ENCODE peak calls at places on chromosomes 6 and 20, in five cellular contexts. U, W, V, Z and F are unnamed samples.

GRCh38 chr6:167497387-167498056 is 172.6 kb downstream of the TTLL2 start:
- DNase-seq in Z (no peak), V (no peak), W (no peak), U (no peak), F (no peak)

GRCh38 chr6:90457867-90458259 is 129.0 kb downstream of the MAP3K7 start:
- DNase-seq in U (no peak), W (no peak), V (no peak), Z (no peak), F (no peak)

GRCh38 chr20:50819344-50819743 is 24.5 kb downstream of the BCAS4 start:
- DNase-seq in W (no peak), U (no peak), V (no peak), Z (no peak), F (no peak)

GRCh38 chr6:63352587-63353281 is 33.0 kb upstream of the LGSN start:
- DNase-seq in U (no peak), W (no peak), V (no peak), Z (peak), F (peak)

GRCh38 chr6:43451348-43451747 is 4.0 kb downstream of the DLK2 start:
- DNase-seq in W (no peak), V (no peak), Z (no peak), U (no peak), F (no peak)

GRCh38 chr6:96505363-96505762 is 16.2 kb upstream of the UFL1 start:
- DNase-seq in Z (no peak), U (no peak), W (no peak), V (no peak), F (no peak)

GRCh38 chr6:42978487-42978792 is 541 bp downstream of the PEX6 start:
- DNase-seq in U (peak), W (no peak), V (peak), Z (peak), F (peak)

GRCh38 chr6:151069641-151070040 is 170.1 kb upstream of the AKAP12 start:
- DNase-seq in Z (no peak), U (no peak), W (no peak), V (no peak), F (no peak)

GRCh38 chr6:108203189-108204119 is 37.6 kb downstream of the NR2E1 start:
- DNase-seq in W (no peak), U (no peak), V (no peak), Z (no peak), F (peak)

GRCh38 chr6:89287351-89288028 is 27.6 kb downstream of the GABRR2 start:
- DNase-seq in U (no peak), V (no peak), W (no peak), Z (no peak), F (no peak)

GRCh38 chr20:35326021-35326731 is 34.0 kb upstream of the FAM83C start:
- DNase-seq in Z (no peak), U (no peak), V (no peak), W (no peak), F (no peak)

GRCh38 chr6:96626749-96627353 is 63.9 kb downstream of the FHL5 start:
- DNase-seq in V (no peak), W (no peak), U (no peak), Z (peak), F (peak)

GRCh38 chr20:5654557-5654956 is 95.6 kb upstream of the SHLD1 start:
- DNase-seq in W (no peak), U (no peak), Z (peak), V (no peak), F (no peak)

GRCh38 chr20:37902504-37903313 is at the start of gene VSTM2L:
- DNase-seq in U (no peak), Z (peak), V (peak), W (no peak), F (peak)

GRCh38 chr6:108541843-108542795 is 18.6 kb upstream of the FOXO3 start:
- DNase-seq in U (peak), W (no peak), Z (peak), V (peak), F (peak)

GRCh38 chr20:31704225-31705119 is 18.2 kb downstream of the BCL2L1 start:
- DNase-seq in Z (peak), U (peak), V (no peak), W (no peak), F (no peak)

GRCh38 chr20:5658897-5659296 is 91.3 kb upstream of the SHLD1 start:
- DNase-seq in Z (peak), U (peak), W (peak), V (no peak), F (peak)

GRCh38 chr6:98945311-98946005 is 2.3 kb downstream of the FBXL4 start:
- DNase-seq in U (no peak), W (no peak), V (no peak), Z (no peak), F (peak)

GRCh38 chr20:36744764-36745191 is 1.1 kb downstream of the NDRG3 start:
- DNase-seq in W (no peak), V (peak), Z (peak), U (no peak), F (no peak)

GRCh38 chr20:37994512-37994911 is 38.7 kb downstream of the TTI1 start:
- DNase-seq in V (no peak), W (no peak), Z (peak), U (peak), F (no peak)

GRCh38 chr6:90997076-90997475 is 410.2 kb upstream of the MAP3K7 start:
- DNase-seq in Z (no peak), V (no peak), W (no peak), U (no peak), F (no peak)

GRCh38 chr20:4932061-4932460 is 69.2 kb downstream of the SLC23A2 start:
- DNase-seq in Z (no peak), W (no peak), U (no peak), V (no peak), F (no peak)

GRCh38 chr6:31096656-31097055 is 15.7 kb downstream of the C6orf15 start:
- DNase-seq in W (no peak), V (no peak), Z (no peak), U (no peak), F (no peak)

GRCh38 chr6:36957773-36958271 is 3.3 kb downstream of the PI16 start:
- DNase-seq in U (no peak), V (no peak), Z (no peak), W (no peak), F (no peak)

GRCh38 chr6:163402616-163403015 is 11.9 kb upstream of the QKI start:
- DNase-seq in U (no peak), Z (no peak), V (no peak), W (no peak), F (no peak)

GRCh38 chr6:87436435-87436834 is 28.7 kb downstream of the CFAP206 start:
- DNase-seq in Z (peak), W (no peak), U (no peak), V (no peak), F (peak)

GRCh38 chr6:72966628-72967280 is 258.5 kb downstream of the KHDC1L start:
- DNase-seq in U (no peak), Z (peak), W (no peak), V (no peak), F (no peak)

GRCh38 chr6:47352169-47352568 is 42.5 kb upstream of the TNFRSF21 start:
- DNase-seq in Z (no peak), V (no peak), W (no peak), U (no peak), F (no peak)
- TF ChIP-seq CTCF in Z (no peak), V (no peak), W (no peak), U (no peak), F (no peak)

DNA sequence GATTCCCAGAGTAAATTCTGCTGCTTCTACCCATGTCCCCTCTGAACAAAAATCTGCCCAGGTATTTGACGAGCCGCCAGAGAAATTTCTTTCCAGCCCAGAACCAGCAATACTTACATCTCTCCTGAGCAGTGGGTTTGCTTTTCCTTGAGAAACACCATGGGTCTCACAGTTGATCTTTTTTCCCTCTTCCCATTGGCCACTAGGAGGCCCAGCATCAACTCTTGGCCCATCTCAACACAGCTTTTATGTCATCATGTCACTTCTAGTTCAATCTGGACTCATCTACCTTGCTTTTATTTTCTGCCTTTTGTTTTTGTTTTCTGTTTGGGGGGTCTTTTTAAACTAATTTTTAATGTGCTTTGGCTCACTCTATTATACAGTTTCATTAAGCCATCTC is 18.8 kb downstream of the MAFB start:
- DNase-seq in V (no peak), U (no peak), W (no peak), Z (no peak), F (no peak)
- TF ChIP-seq CTCF in V (no peak), U (no peak), W (no peak), Z (no peak), F (no peak)

GRCh38 chr6:39088331-39088730 is 26.7 kb downstream of the SAYSD1 start:
- DNase-seq in Z (no peak), W (no peak), U (no peak), V (no peak), F (no peak)
- TF ChIP-seq CTCF in Z (no peak), W (no peak), U (peak), V (peak), F (no peak)

GRCh38 chr6:71852951-71853350 is 33.4 kb upstream of the RIMS1 start:
- DNase-seq in V (no peak), U (peak), Z (no peak), W (no peak), F (no peak)

GRCh38 chr6:71851214-71851613 is 35.1 kb upstream of the RIMS1 start:
- DNase-seq in Z (no peak), W (no peak), U (no peak), V (no peak), F (no peak)

DNA sequence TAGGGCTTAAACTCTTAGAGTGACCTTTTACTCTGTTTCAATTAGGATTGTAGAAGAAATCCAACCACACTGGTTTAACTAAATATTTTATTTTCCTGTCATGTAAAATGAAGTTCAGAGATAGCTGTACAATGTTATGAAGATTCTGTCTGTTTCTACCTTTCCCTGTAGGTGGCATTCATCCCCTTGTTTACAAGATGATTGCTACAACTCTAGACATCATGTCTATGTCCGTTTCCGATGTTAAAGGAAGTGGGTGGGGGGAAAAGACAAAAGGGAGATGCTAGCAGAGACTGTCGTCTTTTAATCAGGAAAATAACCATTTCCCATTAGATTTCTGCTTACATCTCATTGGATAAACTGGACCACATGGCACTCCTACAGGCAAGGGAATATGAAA is 30.9 kb upstream of the RIMS1 start:
- DNase-seq in V (no peak), W (no peak), U (no peak), Z (no peak), F (no peak)
- TF ChIP-seq CTCF in V (no peak), W (no peak), U (no peak), Z (no peak), F (no peak)

DNA sequence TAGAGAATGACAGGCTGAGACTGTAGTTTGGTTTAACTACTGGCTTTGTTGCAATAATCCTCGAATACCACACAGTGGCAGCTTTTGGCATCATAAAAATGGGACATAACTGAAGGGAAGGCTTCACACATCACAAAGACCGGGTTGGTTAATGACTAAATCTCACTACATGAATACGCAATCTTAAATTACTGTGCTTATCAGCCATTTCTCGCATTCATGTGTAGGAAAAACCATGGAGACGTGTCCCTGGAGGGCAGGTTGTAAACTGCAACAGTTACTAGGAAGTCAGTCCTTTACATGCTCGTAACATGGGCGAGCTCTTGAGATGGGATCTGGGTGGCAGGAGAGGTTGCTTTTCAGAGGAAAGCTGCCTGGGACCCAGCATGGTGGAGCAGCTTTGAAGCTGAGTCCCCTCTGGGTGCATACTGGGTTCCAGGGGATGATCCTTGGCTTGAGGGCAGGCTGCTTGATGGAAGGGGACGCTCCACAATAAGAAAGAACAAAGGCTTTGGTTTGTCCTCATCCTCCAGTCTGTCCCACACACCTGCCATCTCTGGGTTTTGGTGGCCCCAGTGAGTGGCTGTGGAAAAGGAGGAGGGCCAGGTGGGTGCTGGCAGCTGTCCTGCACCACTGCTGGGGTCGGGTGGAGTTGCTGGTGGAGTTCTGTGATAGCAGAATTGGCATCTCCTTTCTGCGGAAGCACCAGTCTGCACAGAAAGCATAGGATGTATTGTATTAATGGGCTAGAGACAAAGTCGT is 2.1 kb downstream of the RPS21 start:
- DNase-seq in W (no peak), U (no peak), Z (no peak), V (no peak), F (no peak)
- TF ChIP-seq CTCF in W (no peak), U (no peak), Z (no peak), V (no peak), F (no peak)

GRCh38 chr20:45959956-45960630 is 11.9 kb downstream of the ZNF335 start:
- DNase-seq in U (peak), Z (no peak), W (no peak), V (no peak), F (no peak)

GRCh38 chr20:45964024-45964423 is 8.0 kb downstream of the ZNF335 start:
- DNase-seq in U (peak), W (no peak), V (no peak), Z (no peak), F (no peak)

GRCh38 chr20:45962031-45962755 is 9.8 kb downstream of the ZNF335 start:
- DNase-seq in W (no peak), Z (no peak), V (no peak), U (peak), F (no peak)

GRCh38 chr20:45965169-45966002 is 6.6 kb downstream of the ZNF335 start:
- DNase-seq in U (peak), W (no peak), V (no peak), Z (no peak), F (no peak)

DNA sequence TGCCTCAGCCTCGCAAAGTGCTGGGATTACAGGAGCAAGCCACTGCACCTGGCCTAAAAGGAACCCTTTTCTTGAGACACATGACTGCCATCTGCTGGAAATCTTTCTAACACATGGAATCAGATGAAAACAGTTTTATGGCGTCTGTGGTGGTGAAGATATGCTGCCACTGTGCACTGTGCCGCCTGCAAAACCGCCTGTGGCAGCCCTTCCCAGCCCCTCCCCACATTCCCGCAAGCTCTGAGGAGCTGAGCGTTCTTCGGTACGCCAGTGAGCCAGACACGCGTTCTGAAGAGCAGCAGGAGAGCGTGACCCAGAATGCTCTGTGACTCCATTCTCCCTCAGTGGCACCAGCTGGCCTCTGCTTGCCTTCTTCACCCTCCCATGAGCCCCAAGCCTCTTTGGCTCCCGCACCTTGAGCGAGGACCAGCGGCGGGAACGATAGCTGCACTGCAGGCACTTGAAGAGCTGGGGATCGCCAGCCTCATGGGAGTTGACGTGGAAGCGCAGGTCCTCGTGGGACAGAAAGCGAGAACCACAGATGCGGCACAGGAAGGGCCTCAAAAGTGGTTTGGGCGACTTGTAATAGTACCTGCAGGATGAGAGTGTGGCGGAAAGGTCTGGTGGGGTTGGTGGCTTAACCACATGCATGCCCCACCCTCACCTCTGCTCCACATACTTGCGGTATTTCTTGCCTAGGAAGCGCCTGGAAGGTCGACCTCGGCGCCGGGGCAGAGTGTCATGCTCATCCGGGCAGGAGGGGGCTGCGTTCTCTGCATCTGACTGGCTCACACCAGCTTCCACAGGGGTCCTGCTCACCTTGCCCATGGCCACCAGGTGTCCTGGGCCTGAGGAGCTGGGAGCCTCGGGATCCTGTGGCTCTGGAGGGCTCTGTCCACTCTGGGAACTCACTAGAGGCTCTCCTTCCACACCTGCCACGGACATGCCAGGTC is 8.7 kb downstream of the ZNF335 start:
- DNase-seq in U (peak), V (no peak), W (no peak), Z (no peak), F (no peak)
- TF ChIP-seq CTCF in U (peak), V (no peak), W (no peak), Z (peak), F (no peak)

GRCh38 chr6:93048381-93048780 is 371.0 kb downstream of the EPHA7 start:
- DNase-seq in W (no peak), V (no peak), Z (no peak), U (no peak), F (no peak)

GRCh38 chr6:93047033-93047432 is 372.3 kb downstream of the EPHA7 start:
- DNase-seq in Z (no peak), W (no peak), V (no peak), U (no peak), F (no peak)
- TF ChIP-seq CTCF in Z (no peak), W (no peak), V (no peak), U (no peak), F (no peak)

GRCh38 chr20:16752901-16753300 is 4.7 kb downstream of the OTOR start:
- DNase-seq in U (no peak), V (no peak), W (no peak), Z (no peak), F (no peak)

GRCh38 chr20:16752082-16752481 is 3.9 kb downstream of the OTOR start:
- DNase-seq in V (no peak), U (no peak), W (no peak), Z (no peak), F (peak)

GRCh38 chr20:16748058-16748457 is at the start of gene OTOR:
- DNase-seq in V (no peak), W (no peak), U (no peak), Z (no peak), F (no peak)

GRCh38 chr20:16749573-16749972 is 1.4 kb downstream of the OTOR start:
- DNase-seq in V (peak), W (no peak), U (no peak), Z (no peak), F (no peak)

GRCh38 chr20:16747291-16747811 is 807 bp upstream of the OTOR start:
- DNase-seq in W (no peak), Z (no peak), V (no peak), U (no peak), F (no peak)
- TF ChIP-seq CTCF in W (no peak), Z (no peak), V (no peak), U (peak), F (no peak)